ENCODE peak calls at places on chromosome 13, in seven cellular contexts. One of them, this sample, is unnamed.

GRCh38 chr13:30038884-30039283 is 188.5 kb upstream of the UBL3 start:
- DNase-seq in mesenchymal stem cell: no peak
- DNase-seq in neuronal stem cell: no peak
- DNase-seq in H1: no peak
- DNase-seq in H9: no peak
- DNase-seq in mesendoderm: peak; percentile 58
- DNase-seq in IMR-90: peak; percentile 60
- DNase-seq in this sample: no peak

GRCh38 chr13:113407531-113408393 is 43.8 kb upstream of the GRTP1 start:
- DNase-seq in neuronal stem cell: no peak
- DNase-seq in mesenchymal stem cell: no peak
- DNase-seq in H1: no peak
- DNase-seq in IMR-90: no peak
- DNase-seq in mesendoderm: no peak
- DNase-seq in H9: no peak
- DNase-seq in this sample: no peak

GRCh38 chr13:42354246-42355117 is 82.5 kb downstream of the AKAP11 start:
- DNase-seq in IMR-90: peak; percentile 48
- DNase-seq in H9: no peak
- DNase-seq in mesendoderm: peak; percentile 37
- DNase-seq in mesenchymal stem cell: peak; percentile 45
- DNase-seq in H1: no peak
- DNase-seq in neuronal stem cell: no peak
- DNase-seq in this sample: no peak

GRCh38 chr13:109211616-109212015 is 574.8 kb downstream of the IRS2 start:
- DNase-seq in H9: no peak
- DNase-seq in mesendoderm: peak; percentile 95
- DNase-seq in neuronal stem cell: no peak
- DNase-seq in IMR-90: no peak
- DNase-seq in H1: no peak
- DNase-seq in mesenchymal stem cell: no peak
- DNase-seq in this sample: peak; percentile 77

GRCh38 chr13:91078093-91078679 is 269.3 kb upstream of the MIR17HG start:
- DNase-seq in mesendoderm: no peak
- DNase-seq in mesenchymal stem cell: peak; percentile 26
- DNase-seq in neuronal stem cell: no peak
- DNase-seq in H9: no peak
- DNase-seq in H1: no peak
- DNase-seq in IMR-90: no peak
- DNase-seq in this sample: peak; percentile 51

GRCh38 chr13:46663644-46664043 is 110.7 kb downstream of the LRCH1 start:
- DNase-seq in neuronal stem cell: no peak
- DNase-seq in mesendoderm: no peak
- DNase-seq in mesenchymal stem cell: peak; percentile 63
- DNase-seq in IMR-90: no peak
- DNase-seq in H1: no peak
- DNase-seq in H9: no peak
- DNase-seq in this sample: peak; percentile 55

GRCh38 chr13:40770934-40771618 is at the start of gene MRPS31:
- DNase-seq in mesenchymal stem cell: peak; percentile 95
- DNase-seq in mesendoderm: peak; percentile 98
- DNase-seq in IMR-90: peak; percentile 91
- DNase-seq in H1: peak; percentile 97
- DNase-seq in neuronal stem cell: peak; percentile 91
- DNase-seq in H9: peak; percentile 97
- DNase-seq in this sample: peak; percentile 97

GRCh38 chr13:21576424-21576823 is 27.5 kb downstream of the MICU2 start:
- DNase-seq in mesenchymal stem cell: peak; percentile 11
- DNase-seq in H1: no peak
- DNase-seq in IMR-90: peak; percentile 33
- DNase-seq in H9: no peak
- DNase-seq in neuronal stem cell: no peak
- DNase-seq in mesendoderm: peak; percentile 23
- DNase-seq in this sample: no peak

GRCh38 chr13:30020726-30021312 is 170.4 kb upstream of the UBL3 start:
- DNase-seq in IMR-90: peak; percentile 57
- DNase-seq in mesenchymal stem cell: peak; percentile 7
- DNase-seq in neuronal stem cell: no peak
- DNase-seq in H1: no peak
- DNase-seq in mesendoderm: no peak
- DNase-seq in H9: no peak
- DNase-seq in this sample: peak; percentile 36

GRCh38 chr13:45492538-45492937 is 27.8 kb downstream of the COG3 start:
- DNase-seq in IMR-90: peak; percentile 79
- DNase-seq in H1: no peak
- DNase-seq in mesendoderm: no peak
- DNase-seq in neuronal stem cell: no peak
- DNase-seq in mesenchymal stem cell: no peak
- DNase-seq in H9: no peak
- DNase-seq in this sample: no peak

GRCh38 chr13:113653264-113654174 is 4.5 kb downstream of the ATP4B start:
- DNase-seq in H9: no peak
- DNase-seq in mesendoderm: peak; percentile 74
- DNase-seq in H1: no peak
- DNase-seq in neuronal stem cell: no peak
- DNase-seq in mesenchymal stem cell: no peak
- DNase-seq in IMR-90: no peak
- DNase-seq in this sample: no peak

GRCh38 chr13:21050288-21051197 is 10.8 kb downstream of the LATS2 start:
- DNase-seq in mesendoderm: no peak
- DNase-seq in H9: no peak
- DNase-seq in neuronal stem cell: no peak
- DNase-seq in IMR-90: no peak
- DNase-seq in mesenchymal stem cell: no peak
- DNase-seq in H1: peak; percentile 38
- DNase-seq in this sample: no peak

GRCh38 chr13:51643882-51644281 is 59.6 kb downstream of the WDFY2 start:
- DNase-seq in IMR-90: peak; percentile 95
- DNase-seq in neuronal stem cell: no peak
- DNase-seq in mesendoderm: peak; percentile 74
- DNase-seq in H1: no peak
- DNase-seq in H9: no peak
- DNase-seq in mesenchymal stem cell: peak; percentile 94
- DNase-seq in this sample: no peak

GRCh38 chr13:26695360-26695705 is 65.3 kb downstream of the GPR12 start:
- DNase-seq in H1: no peak
- DNase-seq in IMR-90: no peak
- DNase-seq in H9: no peak
- DNase-seq in mesenchymal stem cell: no peak
- DNase-seq in mesendoderm: no peak
- DNase-seq in neuronal stem cell: no peak
- DNase-seq in this sample: no peak

GRCh38 chr13:26697069-26697955 is 63.3 kb downstream of the GPR12 start:
- DNase-seq in mesendoderm: no peak
- DNase-seq in IMR-90: no peak
- DNase-seq in mesenchymal stem cell: no peak
- DNase-seq in H1: no peak
- DNase-seq in H9: no peak
- DNase-seq in neuronal stem cell: no peak
- DNase-seq in this sample: no peak

GRCh38 chr13:26693749-26694463 is 66.7 kb downstream of the GPR12 start:
- DNase-seq in H1: no peak
- DNase-seq in mesenchymal stem cell: no peak
- DNase-seq in mesendoderm: peak; percentile 78
- DNase-seq in IMR-90: no peak
- DNase-seq in neuronal stem cell: no peak
- DNase-seq in H9: peak; percentile 60
- DNase-seq in this sample: no peak

GRCh38 chr13:26694609-26695359 is 65.8 kb downstream of the GPR12 start:
- DNase-seq in IMR-90: no peak
- DNase-seq in H1: no peak
- DNase-seq in mesenchymal stem cell: no peak
- DNase-seq in mesendoderm: no peak
- DNase-seq in neuronal stem cell: no peak
- DNase-seq in H9: no peak
- DNase-seq in this sample: no peak

GRCh38 chr13:26695891-26696311 is 64.7 kb downstream of the GPR12 start:
- DNase-seq in IMR-90: no peak
- DNase-seq in mesendoderm: peak; percentile 29
- DNase-seq in H9: no peak
- DNase-seq in mesenchymal stem cell: no peak
- DNase-seq in H1: no peak
- DNase-seq in neuronal stem cell: no peak
- DNase-seq in this sample: no peak
- H3K23ac ChIP-seq in IMR-90: no peak overlapping the region
- H3K23ac ChIP-seq in mesendoderm: no peak overlapping the region
- H3K23ac ChIP-seq in H9: no peak overlapping the region
- H3K23ac ChIP-seq in mesenchymal stem cell: no peak overlapping the region
- H3K23ac ChIP-seq in H1: no peak overlapping the region
- H3K23ac ChIP-seq in neuronal stem cell: no peak overlapping the region
- H3K23ac ChIP-seq in this sample: no peak overlapping the region

DNA sequence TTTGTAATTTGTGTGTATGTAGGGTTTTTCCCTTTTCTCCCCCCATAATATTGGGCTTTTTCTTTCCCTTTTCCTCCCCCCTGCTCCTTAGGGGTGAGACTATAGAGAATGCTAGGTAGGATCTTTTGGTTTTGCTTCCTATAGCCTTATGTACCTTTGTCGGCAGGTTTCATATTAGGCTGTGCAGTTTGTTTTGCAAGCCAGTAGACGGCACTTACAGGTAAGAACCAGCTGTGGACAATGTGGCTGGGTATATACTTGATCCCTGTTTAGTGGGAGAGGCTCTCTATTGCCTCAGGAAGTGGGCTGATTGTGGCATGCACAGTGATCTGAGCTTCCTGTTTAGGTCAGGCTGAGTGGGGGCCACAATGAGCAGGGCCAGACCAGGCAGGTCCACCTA is 359.2 kb upstream of the OBI1 start:
- DNase-seq in H1: no peak
- DNase-seq in H9: no peak
- DNase-seq in mesendoderm: peak; percentile 29
- DNase-seq in neuronal stem cell: no peak
- DNase-seq in IMR-90: no peak
- DNase-seq in mesenchymal stem cell: no peak
- DNase-seq in this sample: no peak
- H2BK5ac ChIP-seq in H1: no peak overlapping the region
- H2BK5ac ChIP-seq in H9: no peak overlapping the region
- H2BK5ac ChIP-seq in mesendoderm: no peak overlapping the region
- H2BK5ac ChIP-seq in neuronal stem cell: no peak overlapping the region
- H2BK5ac ChIP-seq in IMR-90: no peak overlapping the region
- H2BK5ac ChIP-seq in mesenchymal stem cell: no peak overlapping the region
- H2BK5ac ChIP-seq in this sample: no peak overlapping the region

GRCh38 chr13:65844266-65844841 is 1385.8 kb downstream of the PCDH9 start:
- DNase-seq in mesendoderm: no peak
- DNase-seq in mesenchymal stem cell: no peak
- DNase-seq in H9: no peak
- DNase-seq in neuronal stem cell: no peak
- DNase-seq in H1: no peak
- DNase-seq in IMR-90: no peak
- DNase-seq in this sample: no peak
- H3K23ac ChIP-seq in mesendoderm: no peak overlapping the region
- H3K23ac ChIP-seq in mesenchymal stem cell: no peak overlapping the region
- H3K23ac ChIP-seq in H9: no peak overlapping the region
- H3K23ac ChIP-seq in neuronal stem cell: no peak overlapping the region
- H3K23ac ChIP-seq in H1: no peak overlapping the region
- H3K23ac ChIP-seq in IMR-90: no peak overlapping the region
- H3K23ac ChIP-seq in this sample: peak overlapping the region; percentile 89

GRCh38 chr13:35225582-35225981 is 250.9 kb downstream of the MAB21L1 start:
- DNase-seq in IMR-90: no peak
- DNase-seq in neuronal stem cell: no peak
- DNase-seq in H1: no peak
- DNase-seq in H9: no peak
- DNase-seq in mesenchymal stem cell: no peak
- DNase-seq in mesendoderm: peak; percentile 59
- DNase-seq in this sample: no peak

GRCh38 chr13:35228536-35228935 is 248.0 kb downstream of the MAB21L1 start:
- DNase-seq in neuronal stem cell: no peak
- DNase-seq in mesendoderm: no peak
- DNase-seq in mesenchymal stem cell: no peak
- DNase-seq in H9: no peak
- DNase-seq in IMR-90: no peak
- DNase-seq in H1: no peak
- DNase-seq in this sample: no peak

DNA sequence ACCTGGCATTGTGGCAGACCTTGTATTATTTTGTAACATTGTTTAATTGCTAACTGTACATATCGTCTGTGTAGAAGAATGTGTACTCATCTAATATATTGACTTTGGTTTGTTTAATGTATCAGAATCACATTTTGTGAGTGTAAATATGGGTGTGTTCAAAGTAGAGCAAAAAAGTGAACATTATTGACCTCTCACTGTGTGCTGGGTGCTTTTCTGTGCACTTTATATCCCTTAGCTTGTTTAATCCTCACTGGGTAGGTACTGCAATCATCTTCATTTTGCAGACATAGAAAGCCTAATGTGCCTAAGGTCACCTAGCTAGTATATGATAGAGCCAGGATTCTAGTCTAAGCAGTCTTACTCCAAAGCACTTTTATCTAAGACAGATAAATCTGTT is 245.1 kb downstream of the MAB21L1 start:
- DNase-seq in IMR-90: no peak
- DNase-seq in mesenchymal stem cell: no peak
- DNase-seq in H9: no peak
- DNase-seq in neuronal stem cell: no peak
- DNase-seq in H1: no peak
- DNase-seq in mesendoderm: no peak
- DNase-seq in this sample: no peak
- H2BK5ac ChIP-seq in IMR-90: no peak overlapping the region
- H2BK5ac ChIP-seq in mesenchymal stem cell: no peak overlapping the region
- H2BK5ac ChIP-seq in H9: no peak overlapping the region
- H2BK5ac ChIP-seq in neuronal stem cell: no peak overlapping the region
- H2BK5ac ChIP-seq in H1: no peak overlapping the region
- H2BK5ac ChIP-seq in mesendoderm: no peak overlapping the region
- H2BK5ac ChIP-seq in this sample: no peak overlapping the region

GRCh38 chr13:48333976-48334375 is 30.4 kb downstream of the RB1 start:
- DNase-seq in H1: no peak
- DNase-seq in neuronal stem cell: no peak
- DNase-seq in H9: no peak
- DNase-seq in mesenchymal stem cell: peak; percentile 21
- DNase-seq in mesendoderm: no peak
- DNase-seq in IMR-90: peak; percentile 36
- DNase-seq in this sample: peak; percentile 34

GRCh38 chr13:48334534-48335127 is 31.1 kb downstream of the RB1 start:
- DNase-seq in mesenchymal stem cell: peak; percentile 49
- DNase-seq in H9: no peak
- DNase-seq in H1: no peak
- DNase-seq in IMR-90: peak; percentile 45
- DNase-seq in neuronal stem cell: no peak
- DNase-seq in mesendoderm: peak; percentile 42
- DNase-seq in this sample: no peak
- H3K23ac ChIP-seq in mesenchymal stem cell: no peak overlapping the region
- H3K23ac ChIP-seq in H9: no peak overlapping the region
- H3K23ac ChIP-seq in H1: no peak overlapping the region
- H3K23ac ChIP-seq in IMR-90: no peak overlapping the region
- H3K23ac ChIP-seq in neuronal stem cell: no peak overlapping the region
- H3K23ac ChIP-seq in mesendoderm: no peak overlapping the region
- H3K23ac ChIP-seq in this sample: no peak overlapping the region

DNA sequence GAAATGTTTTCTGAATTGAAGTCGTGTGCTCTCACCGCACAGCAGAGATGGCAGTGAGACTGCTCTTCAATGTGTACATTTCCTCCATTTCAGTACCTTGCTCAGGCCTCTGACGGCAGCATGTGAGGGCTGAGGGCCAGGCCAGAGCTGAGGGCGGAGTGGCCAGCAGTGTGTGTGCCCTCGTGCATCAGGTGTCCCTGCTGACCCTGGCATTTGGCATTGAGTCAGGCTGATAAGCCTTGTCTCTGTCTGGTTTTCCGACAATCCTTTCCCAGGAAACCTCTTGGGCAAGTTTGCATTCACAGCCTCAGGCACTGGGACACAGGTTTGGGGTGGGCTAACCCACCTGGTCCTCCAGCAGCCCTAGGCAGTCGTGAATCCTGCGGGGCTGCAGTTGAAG is 62.3 kb downstream of the EFNB2 start:
- DNase-seq in H9: no peak
- DNase-seq in mesendoderm: peak; percentile 29
- DNase-seq in neuronal stem cell: no peak
- DNase-seq in IMR-90: no peak
- DNase-seq in mesenchymal stem cell: no peak
- DNase-seq in H1: no peak
- DNase-seq in this sample: peak; percentile 60
- H2BK5ac ChIP-seq in H9: no peak overlapping the region
- H2BK5ac ChIP-seq in mesendoderm: no peak overlapping the region
- H2BK5ac ChIP-seq in neuronal stem cell: no peak overlapping the region
- H2BK5ac ChIP-seq in IMR-90: no peak overlapping the region
- H2BK5ac ChIP-seq in mesenchymal stem cell: no peak overlapping the region
- H2BK5ac ChIP-seq in H1: peak overlapping the region; percentile 66
- H2BK5ac ChIP-seq in this sample: peak overlapping the region; percentile 98

This sample was measured in trophoblast cell.